ENCODE peak calls at places on chromosomes 2 and 18, in six cellular contexts. One of them, this sample, is unnamed.
A peak's percentile ranks its signal among the peaks of the same experiment; 100 is the strongest.

GRCh38 chr2:201126308-201127127 is 10.6 kb downstream of the CFLAR start:
- DNase-seq in RWPE1: no peak
- DNase-seq in mucosa of descending colon: no peak
- DNase-seq in tibial artery: no peak
- DNase-seq in AG09309: no peak
- DNase-seq in endothelial cell: no peak
- DNase-seq in this sample: no peak

GRCh38 chr2:176553685-176554106 is 284.5 kb downstream of the MTX2 start:
- DNase-seq in RWPE1: peak; percentile 53
- DNase-seq in mucosa of descending colon: peak; percentile 74
- DNase-seq in tibial artery: peak; percentile 63
- DNase-seq in AG09309: no peak
- DNase-seq in endothelial cell: peak; percentile 26
- DNase-seq in this sample: no peak

GRCh38 chr2:33441235-33441810 is 35.1 kb upstream of the RASGRP3 start:
- DNase-seq in RWPE1: peak; percentile 51
- DNase-seq in mucosa of descending colon: no peak
- DNase-seq in tibial artery: peak; percentile 61
- DNase-seq in AG09309: peak; percentile 51
- DNase-seq in endothelial cell: peak; percentile 59
- DNase-seq in this sample: no peak

GRCh38 chr18:12420831-12421421 is 13.2 kb downstream of the PRELID3A start:
- DNase-seq in RWPE1: no peak
- DNase-seq in mucosa of descending colon: no peak
- DNase-seq in tibial artery: no peak
- DNase-seq in AG09309: no peak
- DNase-seq in endothelial cell: peak; percentile 27
- DNase-seq in this sample: no peak

GRCh38 chr2:126664234-126664633 is 8.3 kb downstream of the GYPC start:
- DNase-seq in RWPE1: no peak
- DNase-seq in mucosa of descending colon: no peak
- DNase-seq in tibial artery: no peak
- DNase-seq in AG09309: no peak
- DNase-seq in endothelial cell: no peak
- DNase-seq in this sample: no peak

GRCh38 chr18:34592961-34593382 is 117.1 kb upstream of the DTNA start:
- DNase-seq in RWPE1: no peak
- DNase-seq in mucosa of descending colon: no peak
- DNase-seq in tibial artery: peak; percentile 39
- DNase-seq in AG09309: no peak
- DNase-seq in endothelial cell: peak; percentile 26
- DNase-seq in this sample: peak; percentile 28

GRCh38 chr2:31415421-31415820 is 879 bp upstream of the XDH start:
- DNase-seq in RWPE1: no peak
- DNase-seq in mucosa of descending colon: no peak
- DNase-seq in tibial artery: no peak
- DNase-seq in AG09309: peak; percentile 72
- DNase-seq in endothelial cell: no peak
- DNase-seq in this sample: no peak

GRCh38 chr2:165248238-165248637 is 9.0 kb downstream of the SCN2A start:
- DNase-seq in RWPE1: no peak
- DNase-seq in mucosa of descending colon: no peak
- DNase-seq in tibial artery: no peak
- DNase-seq in AG09309: no peak
- DNase-seq in endothelial cell: no peak
- DNase-seq in this sample: no peak

GRCh38 chr2:100625731-100626130 is 62.9 kb downstream of the PDCL3 start:
- DNase-seq in RWPE1: no peak
- DNase-seq in mucosa of descending colon: no peak
- DNase-seq in tibial artery: no peak
- DNase-seq in AG09309: no peak
- DNase-seq in endothelial cell: no peak
- DNase-seq in this sample: no peak

GRCh38 chr2:223970343-223971128 is 13.3 kb downstream of the MRPL44 start:
- DNase-seq in RWPE1: peak; percentile 32
- DNase-seq in mucosa of descending colon: no peak
- DNase-seq in tibial artery: peak; percentile 40
- DNase-seq in AG09309: no peak
- DNase-seq in endothelial cell: peak; percentile 62
- DNase-seq in this sample: peak; percentile 40

GRCh38 chr2:109094144-109094543 is 34.9 kb upstream of the SH3RF3 start:
- DNase-seq in RWPE1: no peak
- DNase-seq in mucosa of descending colon: no peak
- DNase-seq in tibial artery: no peak
- DNase-seq in AG09309: no peak
- DNase-seq in endothelial cell: no peak
- DNase-seq in this sample: no peak

GRCh38 chr2:210478661-210479060 is 2.1 kb upstream of the LANCL1 start:
- DNase-seq in RWPE1: no peak
- DNase-seq in mucosa of descending colon: no peak
- DNase-seq in tibial artery: no peak
- DNase-seq in AG09309: no peak
- DNase-seq in endothelial cell: no peak
- DNase-seq in this sample: no peak

GRCh38 chr2:232854082-232854481 is 16.0 kb upstream of the SNORC start:
- DNase-seq in RWPE1: no peak
- DNase-seq in mucosa of descending colon: peak; percentile 62
- DNase-seq in tibial artery: no peak
- DNase-seq in AG09309: peak; percentile 57
- DNase-seq in endothelial cell: no peak
- DNase-seq in this sample: peak; percentile 43

GRCh38 chr18:32086866-32087265 is 4.8 kb upstream of the RNF138 start:
- DNase-seq in RWPE1: peak; percentile 5
- DNase-seq in mucosa of descending colon: no peak
- DNase-seq in tibial artery: no peak
- DNase-seq in AG09309: peak; percentile 1
- DNase-seq in endothelial cell: no peak
- DNase-seq in this sample: no peak

GRCh38 chr2:228654707-228655106 is 473.2 kb upstream of the SPHKAP start:
- DNase-seq in RWPE1: no peak
- DNase-seq in mucosa of descending colon: no peak
- DNase-seq in tibial artery: no peak
- DNase-seq in AG09309: no peak
- DNase-seq in endothelial cell: no peak
- DNase-seq in this sample: no peak

GRCh38 chr2:223846524-223846923 is 9.1 kb upstream of the AP1S3 start:
- DNase-seq in RWPE1: peak; percentile 55
- DNase-seq in mucosa of descending colon: no peak
- DNase-seq in tibial artery: no peak
- DNase-seq in AG09309: peak; percentile 61
- DNase-seq in endothelial cell: no peak
- DNase-seq in this sample: no peak

GRCh38 chr2:85376291-85377065 is 21.9 kb downstream of the ELMOD3 start:
- DNase-seq in RWPE1: no peak
- DNase-seq in mucosa of descending colon: no peak
- DNase-seq in tibial artery: no peak
- DNase-seq in AG09309: peak; percentile 43
- DNase-seq in endothelial cell: no peak
- DNase-seq in this sample: no peak

GRCh38 chr2:231189571-231190495 is 8.6 kb upstream of the ARMC9 start:
- DNase-seq in RWPE1: no peak
- DNase-seq in mucosa of descending colon: no peak
- DNase-seq in tibial artery: peak; percentile 81
- DNase-seq in AG09309: no peak
- DNase-seq in endothelial cell: no peak
- DNase-seq in this sample: no peak

GRCh38 chr2:187271825-187272224 is 176.2 kb downstream of the CALCRL start:
- DNase-seq in RWPE1: no peak
- DNase-seq in mucosa of descending colon: no peak
- DNase-seq in tibial artery: no peak
- DNase-seq in AG09309: no peak
- DNase-seq in endothelial cell: no peak
- DNase-seq in this sample: no peak

GRCh38 chr18:44246001-44246400 is 434.7 kb upstream of the SETBP1 start:
- DNase-seq in RWPE1: no peak
- DNase-seq in mucosa of descending colon: no peak
- DNase-seq in tibial artery: no peak
- DNase-seq in AG09309: no peak
- DNase-seq in endothelial cell: no peak
- DNase-seq in this sample: no peak

GRCh38 chr18:50079571-50080295 is 115.2 kb downstream of the MYO5B start:
- DNase-seq in RWPE1: no peak
- DNase-seq in mucosa of descending colon: no peak
- DNase-seq in tibial artery: no peak
- DNase-seq in AG09309: no peak
- DNase-seq in endothelial cell: no peak
- DNase-seq in this sample: no peak

GRCh38 chr2:23021311-23022120 is 363.5 kb upstream of the KLHL29 start:
- DNase-seq in RWPE1: no peak
- DNase-seq in mucosa of descending colon: no peak
- DNase-seq in tibial artery: no peak
- DNase-seq in AG09309: no peak
- DNase-seq in endothelial cell: no peak
- DNase-seq in this sample: no peak

GRCh38 chr2:11750422-11750821 is 4.0 kb downstream of the LPIN1 start:
- DNase-seq in RWPE1: peak; percentile 26
- DNase-seq in mucosa of descending colon: no peak
- DNase-seq in tibial artery: no peak
- DNase-seq in AG09309: no peak
- DNase-seq in endothelial cell: no peak
- DNase-seq in this sample: no peak

GRCh38 chr18:26652501-26652900 is 104.1 kb upstream of the KCTD1 start:
- DNase-seq in RWPE1: no peak
- DNase-seq in mucosa of descending colon: no peak
- DNase-seq in tibial artery: no peak
- DNase-seq in AG09309: no peak
- DNase-seq in endothelial cell: no peak
- DNase-seq in this sample: no peak

GRCh38 chr2:189952536-189953109 is 109.9 kb downstream of the MSTN start:
- DNase-seq in RWPE1: no peak
- DNase-seq in mucosa of descending colon: no peak
- DNase-seq in tibial artery: no peak
- DNase-seq in AG09309: no peak
- DNase-seq in endothelial cell: no peak
- DNase-seq in this sample: no peak

GRCh38 chr18:38940863-38941531 is 1375.4 kb upstream of the CELF4 start:
- DNase-seq in RWPE1: peak; percentile 21
- DNase-seq in mucosa of descending colon: no peak
- DNase-seq in tibial artery: no peak
- DNase-seq in AG09309: no peak
- DNase-seq in endothelial cell: no peak
- DNase-seq in this sample: no peak

GRCh38 chr2:43105586-43106562 is 120.5 kb downstream of the ZFP36L2 start:
- DNase-seq in RWPE1: no peak
- DNase-seq in mucosa of descending colon: no peak
- DNase-seq in tibial artery: peak; percentile 72
- DNase-seq in AG09309: no peak
- DNase-seq in endothelial cell: no peak
- DNase-seq in this sample: no peak
- TF ChIP-seq CTCF in RWPE1: no peak
- TF ChIP-seq CTCF in mucosa of descending colon: peak; percentile 17
- TF ChIP-seq CTCF in tibial artery: peak; percentile 30
- TF ChIP-seq CTCF in AG09309: peak; percentile 49
- TF ChIP-seq CTCF in endothelial cell: peak; percentile 16
- TF ChIP-seq CTCF in this sample: no peak

DNA sequence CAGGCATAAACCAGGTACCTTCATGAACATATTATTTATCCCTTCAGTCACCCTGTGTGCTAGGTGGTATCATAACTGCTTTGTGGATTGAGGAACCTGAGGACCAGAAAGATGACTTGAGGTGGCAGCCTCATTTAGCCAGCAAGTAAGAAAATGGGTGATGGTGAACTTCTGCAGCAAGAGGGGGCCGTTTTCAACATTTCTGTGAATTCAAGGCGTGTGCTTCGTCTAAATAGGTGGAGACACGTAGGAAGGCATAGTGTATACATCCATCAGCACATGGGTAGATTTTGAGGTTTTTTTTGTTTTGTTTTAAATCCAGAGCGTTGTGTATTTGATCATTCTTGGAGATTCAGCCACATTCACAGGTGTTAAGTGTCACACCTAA is 118.7 kb downstream of the SPTBN1 start:
- DNase-seq in RWPE1: no peak
- DNase-seq in mucosa of descending colon: no peak
- DNase-seq in tibial artery: no peak
- DNase-seq in AG09309: no peak
- DNase-seq in endothelial cell: no peak
- DNase-seq in this sample: no peak
- TF ChIP-seq CTCF in RWPE1: no peak
- TF ChIP-seq CTCF in mucosa of descending colon: no peak
- TF ChIP-seq CTCF in tibial artery: no peak
- TF ChIP-seq CTCF in AG09309: no peak
- TF ChIP-seq CTCF in endothelial cell: no peak
- TF ChIP-seq CTCF in this sample: no peak

GRCh38 chr2:140808211-140808610 is 1322.6 kb downstream of the LRP1B start:
- DNase-seq in RWPE1: no peak
- DNase-seq in mucosa of descending colon: no peak
- DNase-seq in tibial artery: no peak
- DNase-seq in AG09309: no peak
- DNase-seq in endothelial cell: no peak
- DNase-seq in this sample: no peak

GRCh38 chr2:140804682-140805235 is 1326.1 kb downstream of the LRP1B start:
- DNase-seq in RWPE1: no peak
- DNase-seq in mucosa of descending colon: no peak
- DNase-seq in tibial artery: no peak
- DNase-seq in AG09309: no peak
- DNase-seq in endothelial cell: no peak
- DNase-seq in this sample: no peak

GRCh38 chr2:140814141-140814540 is 1316.7 kb downstream of the LRP1B start:
- DNase-seq in RWPE1: no peak
- DNase-seq in mucosa of descending colon: no peak
- DNase-seq in tibial artery: no peak
- DNase-seq in AG09309: no peak
- DNase-seq in endothelial cell: no peak
- DNase-seq in this sample: no peak

DNA sequence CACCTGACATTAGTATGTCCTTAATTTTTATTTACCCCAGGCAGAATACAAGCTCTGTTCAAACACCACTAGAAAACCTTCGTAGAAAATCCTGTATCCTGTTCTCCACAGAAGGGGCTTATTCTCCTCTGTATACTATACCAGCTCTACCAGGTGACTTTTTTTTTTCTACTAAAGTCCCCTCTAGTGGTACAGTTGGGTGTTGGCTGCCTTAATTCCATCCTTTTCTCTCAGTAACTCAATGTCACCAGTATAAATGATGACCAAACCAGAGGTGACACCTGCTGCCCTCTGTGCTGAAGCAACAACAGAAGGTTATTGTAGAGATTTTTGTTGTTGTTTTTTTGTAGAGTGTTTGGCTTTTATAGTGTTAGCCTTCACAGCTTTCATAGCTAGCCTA is 1322.0 kb downstream of the LRP1B start:
- DNase-seq in RWPE1: no peak
- DNase-seq in mucosa of descending colon: no peak
- DNase-seq in tibial artery: no peak
- DNase-seq in AG09309: no peak
- DNase-seq in endothelial cell: no peak
- DNase-seq in this sample: no peak
- TF ChIP-seq CTCF in RWPE1: no peak
- TF ChIP-seq CTCF in mucosa of descending colon: no peak
- TF ChIP-seq CTCF in tibial artery: no peak
- TF ChIP-seq CTCF in AG09309: no peak
- TF ChIP-seq CTCF in endothelial cell: no peak
- TF ChIP-seq CTCF in this sample: no peak

DNA sequence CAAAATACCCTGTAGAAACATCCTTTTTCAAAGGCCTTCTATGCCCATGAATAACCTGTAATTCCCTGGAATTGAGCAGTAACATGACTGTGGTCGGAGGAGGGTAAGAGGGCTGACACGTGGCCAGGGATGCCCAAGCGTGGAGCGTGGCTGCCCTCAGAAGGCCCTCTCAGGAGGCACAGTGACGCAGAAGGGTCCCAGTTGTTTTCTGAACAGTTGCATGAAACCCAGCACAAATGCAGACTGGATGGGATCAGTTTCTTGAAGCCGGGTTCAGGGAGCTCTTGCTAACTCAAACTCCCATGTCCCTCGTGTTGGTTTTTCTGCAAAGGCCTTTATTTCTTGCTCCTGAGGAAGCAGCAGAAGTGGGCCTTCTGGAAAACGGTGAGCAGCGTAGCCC is 237.0 kb downstream of the ALPK2 start:
- DNase-seq in RWPE1: no peak
- DNase-seq in mucosa of descending colon: no peak
- DNase-seq in tibial artery: no peak
- DNase-seq in AG09309: no peak
- DNase-seq in endothelial cell: no peak
- DNase-seq in this sample: no peak
- TF ChIP-seq CTCF in RWPE1: no peak
- TF ChIP-seq CTCF in mucosa of descending colon: no peak
- TF ChIP-seq CTCF in tibial artery: no peak
- TF ChIP-seq CTCF in AG09309: peak; percentile 13
- TF ChIP-seq CTCF in endothelial cell: no peak
- TF ChIP-seq CTCF in this sample: no peak